ENCODE peak calls at places on chromosomes 4 and X, in six cellular contexts. One of them, this sample, is unnamed.

GRCh38 chrX:154599531-154599930 is 14.6 kb downstream of the CTAG1A start:
- DNase-seq in PC-3: no peak
- DNase-seq in GM12864: no peak
- DNase-seq in mucosa of descending colon: no peak
- DNase-seq in AG04450: no peak
- DNase-seq in naive thymus-derived CD4-positive, alpha-beta T cell: no peak
- DNase-seq in this sample: no peak

GRCh38 chrX:24334473-24334872 is 20.6 kb upstream of the SUPT20HL2 start:
- DNase-seq in GM12864: no peak
- DNase-seq in mucosa of descending colon: no peak
- DNase-seq in naive thymus-derived CD4-positive, alpha-beta T cell: no peak
- DNase-seq in AG04450: no peak
- DNase-seq in PC-3: no peak
- DNase-seq in this sample: no peak

GRCh38 chr4:54001558-54002365 is 62.6 kb downstream of the CHIC2 start:
- DNase-seq in naive thymus-derived CD4-positive, alpha-beta T cell: no peak
- DNase-seq in PC-3: no peak
- DNase-seq in GM12864: no peak
- DNase-seq in mucosa of descending colon: no peak
- DNase-seq in AG04450: no peak
- DNase-seq in this sample: no peak

GRCh38 chrX:93594780-93595179 is 78.6 kb downstream of the NAP1L3 start:
- DNase-seq in mucosa of descending colon: no peak
- DNase-seq in PC-3: no peak
- DNase-seq in AG04450: no peak
- DNase-seq in GM12864: no peak
- DNase-seq in naive thymus-derived CD4-positive, alpha-beta T cell: no peak
- DNase-seq in this sample: no peak

GRCh38 chr4:123587983-123588494 is 191.4 kb downstream of the SPRY1 start:
- DNase-seq in naive thymus-derived CD4-positive, alpha-beta T cell: no peak
- DNase-seq in AG04450: peak
- DNase-seq in GM12864: no peak
- DNase-seq in PC-3: peak
- DNase-seq in mucosa of descending colon: peak
- DNase-seq in this sample: peak

GRCh38 chr4:166091914-166092510 is 219.0 kb downstream of the TLL1 start:
- DNase-seq in GM12864: peak
- DNase-seq in AG04450: no peak
- DNase-seq in naive thymus-derived CD4-positive, alpha-beta T cell: no peak
- DNase-seq in PC-3: peak
- DNase-seq in mucosa of descending colon: peak
- DNase-seq in this sample: peak

GRCh38 chr4:30396772-30397475 is 323.2 kb upstream of the PCDH7 start:
- DNase-seq in AG04450: no peak
- DNase-seq in GM12864: no peak
- DNase-seq in mucosa of descending colon: no peak
- DNase-seq in naive thymus-derived CD4-positive, alpha-beta T cell: no peak
- DNase-seq in PC-3: peak
- DNase-seq in this sample: peak

GRCh38 chr4:145734576-145735329 is 54.8 kb downstream of the C4orf51 start:
- DNase-seq in naive thymus-derived CD4-positive, alpha-beta T cell: no peak
- DNase-seq in mucosa of descending colon: peak
- DNase-seq in AG04450: peak
- DNase-seq in PC-3: peak
- DNase-seq in GM12864: no peak
- DNase-seq in this sample: no peak

GRCh38 chrX:152656890-152657289 is 19.2 kb downstream of the GABRQ start:
- DNase-seq in AG04450: no peak
- DNase-seq in PC-3: no peak
- DNase-seq in GM12864: no peak
- DNase-seq in mucosa of descending colon: no peak
- DNase-seq in naive thymus-derived CD4-positive, alpha-beta T cell: no peak
- DNase-seq in this sample: no peak

GRCh38 chrX:39335447-39336235 is 534.4 kb downstream of the MID1IP1 start:
- DNase-seq in GM12864: no peak
- DNase-seq in AG04450: no peak
- DNase-seq in PC-3: no peak
- DNase-seq in mucosa of descending colon: peak
- DNase-seq in naive thymus-derived CD4-positive, alpha-beta T cell: no peak
- DNase-seq in this sample: no peak

GRCh38 chr4:122476745-122477144 is 20.2 kb upstream of the IL2 start:
- DNase-seq in AG04450: no peak
- DNase-seq in GM12864: no peak
- DNase-seq in naive thymus-derived CD4-positive, alpha-beta T cell: no peak
- DNase-seq in PC-3: no peak
- DNase-seq in mucosa of descending colon: no peak
- DNase-seq in this sample: no peak

GRCh38 chr4:137531951-137532868 is at the start of gene PCDH18:
- DNase-seq in GM12864: peak
- DNase-seq in mucosa of descending colon: peak
- DNase-seq in naive thymus-derived CD4-positive, alpha-beta T cell: no peak
- DNase-seq in AG04450: peak
- DNase-seq in PC-3: peak
- DNase-seq in this sample: no peak

GRCh38 chr4:122854860-122855259 is 28.2 kb downstream of the FGF2 start:
- DNase-seq in AG04450: no peak
- DNase-seq in GM12864: no peak
- DNase-seq in PC-3: no peak
- DNase-seq in mucosa of descending colon: no peak
- DNase-seq in naive thymus-derived CD4-positive, alpha-beta T cell: no peak
- DNase-seq in this sample: no peak

GRCh38 chrX:143669395-143669794 is 33.5 kb upstream of the SLITRK4 start:
- DNase-seq in AG04450: no peak
- DNase-seq in naive thymus-derived CD4-positive, alpha-beta T cell: no peak
- DNase-seq in mucosa of descending colon: no peak
- DNase-seq in PC-3: peak
- DNase-seq in GM12864: no peak
- DNase-seq in this sample: peak

GRCh38 chrX:130682990-130683389 is 220.0 kb downstream of the ENOX2 start:
- DNase-seq in naive thymus-derived CD4-positive, alpha-beta T cell: no peak
- DNase-seq in mucosa of descending colon: no peak
- DNase-seq in AG04450: no peak
- DNase-seq in GM12864: no peak
- DNase-seq in PC-3: peak
- DNase-seq in this sample: no peak

GRCh38 chr4:148043990-148044645 is 312.2 kb downstream of the ARHGAP10 start:
- DNase-seq in naive thymus-derived CD4-positive, alpha-beta T cell: no peak
- DNase-seq in PC-3: no peak
- DNase-seq in mucosa of descending colon: no peak
- DNase-seq in AG04450: no peak
- DNase-seq in GM12864: no peak
- DNase-seq in this sample: no peak

GRCh38 chr4:158094413-158095110 is 78.3 kb downstream of the GASK1B start:
- DNase-seq in naive thymus-derived CD4-positive, alpha-beta T cell: no peak
- DNase-seq in AG04450: peak
- DNase-seq in GM12864: no peak
- DNase-seq in PC-3: peak
- DNase-seq in mucosa of descending colon: no peak
- DNase-seq in this sample: no peak

GRCh38 chrX:17621566-17622270 is 115.6 kb upstream of the SCML1 start:
- DNase-seq in AG04450: no peak
- DNase-seq in PC-3: no peak
- DNase-seq in GM12864: no peak
- DNase-seq in naive thymus-derived CD4-positive, alpha-beta T cell: no peak
- DNase-seq in mucosa of descending colon: no peak
- DNase-seq in this sample: no peak

GRCh38 chr4:184386271-184386781 is 88.0 kb downstream of the IRF2 start:
- DNase-seq in GM12864: no peak
- DNase-seq in PC-3: no peak
- DNase-seq in mucosa of descending colon: peak
- DNase-seq in AG04450: no peak
- DNase-seq in naive thymus-derived CD4-positive, alpha-beta T cell: no peak
- DNase-seq in this sample: no peak

GRCh38 chr4:8666581-8666980 is 74.0 kb downstream of the CPZ start:
- DNase-seq in naive thymus-derived CD4-positive, alpha-beta T cell: no peak
- DNase-seq in PC-3: no peak
- DNase-seq in mucosa of descending colon: no peak
- DNase-seq in AG04450: no peak
- DNase-seq in GM12864: no peak
- DNase-seq in this sample: no peak

GRCh38 chrX:103919336-103919682 is 43.1 kb upstream of the TMSB15B start:
- DNase-seq in PC-3: peak
- DNase-seq in GM12864: peak
- DNase-seq in mucosa of descending colon: peak
- DNase-seq in naive thymus-derived CD4-positive, alpha-beta T cell: peak
- DNase-seq in AG04450: no peak
- DNase-seq in this sample: peak

GRCh38 chr4:185134176-185134869 is 8.7 kb upstream of the SLC25A4 start:
- DNase-seq in AG04450: peak
- DNase-seq in PC-3: peak
- DNase-seq in mucosa of descending colon: no peak
- DNase-seq in GM12864: no peak
- DNase-seq in naive thymus-derived CD4-positive, alpha-beta T cell: no peak
- DNase-seq in this sample: peak

GRCh38 chrX:138917781-138918180 is 206.3 kb upstream of the FGF13 start:
- DNase-seq in mucosa of descending colon: no peak
- DNase-seq in AG04450: no peak
- DNase-seq in PC-3: peak
- DNase-seq in GM12864: no peak
- DNase-seq in naive thymus-derived CD4-positive, alpha-beta T cell: no peak
- DNase-seq in this sample: no peak

GRCh38 chr4:26719954-26720552 is 136.2 kb downstream of the TBC1D19 start:
- DNase-seq in AG04450: no peak
- DNase-seq in naive thymus-derived CD4-positive, alpha-beta T cell: no peak
- DNase-seq in GM12864: no peak
- DNase-seq in PC-3: peak
- DNase-seq in mucosa of descending colon: no peak
- DNase-seq in this sample: peak

GRCh38 chr4:76095568-76095967 is 21.1 kb downstream of the ART3 start:
- DNase-seq in AG04450: no peak
- DNase-seq in PC-3: no peak
- DNase-seq in GM12864: no peak
- DNase-seq in mucosa of descending colon: no peak
- DNase-seq in naive thymus-derived CD4-positive, alpha-beta T cell: no peak
- DNase-seq in this sample: no peak

GRCh38 chr4:29336851-29337250 is 1383.3 kb upstream of the PCDH7 start:
- DNase-seq in mucosa of descending colon: no peak
- DNase-seq in naive thymus-derived CD4-positive, alpha-beta T cell: no peak
- DNase-seq in AG04450: no peak
- DNase-seq in PC-3: no peak
- DNase-seq in GM12864: no peak
- DNase-seq in this sample: no peak

GRCh38 chr4:12692815-12693214 is 791.3 kb downstream of the RAB28 start:
- DNase-seq in GM12864: no peak
- DNase-seq in naive thymus-derived CD4-positive, alpha-beta T cell: no peak
- DNase-seq in AG04450: no peak
- DNase-seq in PC-3: no peak
- DNase-seq in mucosa of descending colon: no peak
- DNase-seq in this sample: no peak

DNA sequence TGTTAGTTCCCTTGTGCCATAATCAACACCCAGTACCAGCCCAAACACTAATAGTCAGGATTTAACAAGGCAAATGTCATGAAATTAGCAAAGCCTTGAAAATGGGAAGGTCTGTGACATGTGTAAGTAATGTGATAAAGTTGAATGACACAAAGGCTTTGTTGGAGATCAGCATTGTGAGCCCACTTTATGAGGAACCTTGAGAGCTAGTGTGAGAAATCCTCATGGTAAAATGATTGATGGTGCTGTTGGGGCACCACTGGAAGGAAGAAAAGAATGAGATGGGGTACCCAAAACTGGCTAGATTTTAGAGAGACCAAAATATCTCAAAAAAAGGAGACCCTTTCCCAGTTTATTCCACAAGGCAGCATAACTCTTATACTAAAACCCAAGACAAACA is 3.3 kb upstream of the LIN54 start:
- DNase-seq in mucosa of descending colon: no peak
- DNase-seq in AG04450: no peak
- DNase-seq in naive thymus-derived CD4-positive, alpha-beta T cell: no peak
- DNase-seq in GM12864: no peak
- DNase-seq in PC-3: no peak
- DNase-seq in this sample: peak
- H3K4me3 ChIP-seq in mucosa of descending colon: no peak
- H3K4me3 ChIP-seq in AG04450: no peak
- H3K4me3 ChIP-seq in naive thymus-derived CD4-positive, alpha-beta T cell: no peak
- H3K4me3 ChIP-seq in GM12864: no peak
- H3K4me3 ChIP-seq in PC-3: peak
- H3K4me3 ChIP-seq in this sample: peak

DNA sequence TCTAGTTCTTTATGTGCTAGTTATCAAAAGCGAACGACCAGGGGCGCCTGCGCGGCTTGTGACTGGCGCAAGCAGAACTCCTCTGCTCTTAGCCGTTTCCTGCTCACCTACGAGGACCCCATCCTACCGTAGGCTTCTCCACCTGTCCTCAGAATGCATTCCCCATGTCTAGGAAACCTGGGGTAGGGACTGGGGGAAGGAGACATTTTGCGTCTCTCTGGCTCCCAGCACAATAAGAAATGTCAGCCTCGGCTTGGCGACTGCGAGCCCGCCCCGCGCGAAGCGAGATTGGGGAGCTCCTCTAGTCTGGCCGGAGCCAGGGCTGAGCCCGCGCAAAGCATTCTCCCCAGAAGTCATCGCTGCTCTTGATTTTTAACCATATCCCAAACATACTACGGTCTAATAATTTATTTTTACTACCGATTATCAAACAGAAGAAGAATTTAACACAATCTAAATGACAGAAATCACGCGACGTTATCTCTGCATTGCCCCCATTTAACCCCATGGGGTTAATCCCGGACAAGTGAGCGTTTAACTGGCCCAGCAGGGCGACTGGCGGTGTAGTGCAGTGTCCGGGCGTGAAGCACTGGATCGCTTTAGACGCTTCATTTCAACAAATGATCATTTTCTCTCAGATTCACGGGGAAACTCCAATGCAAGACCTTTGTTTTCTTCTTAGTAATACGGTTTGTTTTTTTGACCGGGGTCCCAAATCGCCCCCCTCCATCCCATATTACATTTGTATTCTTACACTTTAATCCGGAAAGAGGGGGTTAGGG is 7.9 kb upstream of the PITX2 start:
- DNase-seq in naive thymus-derived CD4-positive, alpha-beta T cell: no peak
- DNase-seq in PC-3: no peak
- DNase-seq in GM12864: no peak
- DNase-seq in AG04450: no peak
- DNase-seq in mucosa of descending colon: no peak
- DNase-seq in this sample: no peak
- H3K4me3 ChIP-seq in naive thymus-derived CD4-positive, alpha-beta T cell: no peak
- H3K4me3 ChIP-seq in PC-3: no peak
- H3K4me3 ChIP-seq in GM12864: no peak
- H3K4me3 ChIP-seq in AG04450: no peak
- H3K4me3 ChIP-seq in mucosa of descending colon: no peak
- H3K4me3 ChIP-seq in this sample: no peak

GRCh38 chr4:74097631-74098550 is 1.1 kb downstream of the CXCL2 start:
- DNase-seq in mucosa of descending colon: peak
- DNase-seq in AG04450: no peak
- DNase-seq in GM12864: no peak
- DNase-seq in PC-3: peak
- DNase-seq in naive thymus-derived CD4-positive, alpha-beta T cell: no peak
- DNase-seq in this sample: peak
- H3K4me3 ChIP-seq in mucosa of descending colon: no peak
- H3K4me3 ChIP-seq in AG04450: peak
- H3K4me3 ChIP-seq in GM12864: no peak
- H3K4me3 ChIP-seq in PC-3: peak
- H3K4me3 ChIP-seq in naive thymus-derived CD4-positive, alpha-beta T cell: no peak
- H3K4me3 ChIP-seq in this sample: peak

DNA sequence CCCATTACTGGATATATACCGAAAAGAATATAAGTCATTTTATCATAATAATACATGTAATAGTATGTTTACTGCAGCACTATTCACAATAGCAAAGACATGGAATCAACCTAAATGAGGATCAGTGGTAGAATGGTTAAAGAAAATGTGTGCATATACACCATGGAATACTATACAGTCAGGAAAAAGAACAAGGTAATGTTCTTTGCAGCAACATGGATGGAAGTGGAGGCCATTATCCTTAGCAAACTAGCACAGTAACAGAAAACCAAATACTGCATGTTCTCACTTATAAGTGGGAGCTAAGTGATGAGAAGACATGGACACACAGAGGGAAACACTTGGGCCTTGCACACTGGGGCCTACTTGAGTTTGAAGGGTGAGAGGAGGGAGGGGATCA is 207.4 kb upstream of the APOOL start:
- DNase-seq in mucosa of descending colon: no peak
- DNase-seq in GM12864: no peak
- DNase-seq in naive thymus-derived CD4-positive, alpha-beta T cell: no peak
- DNase-seq in PC-3: no peak
- DNase-seq in AG04450: no peak
- DNase-seq in this sample: no peak
- H3K4me3 ChIP-seq in mucosa of descending colon: no peak
- H3K4me3 ChIP-seq in GM12864: no peak
- H3K4me3 ChIP-seq in naive thymus-derived CD4-positive, alpha-beta T cell: no peak
- H3K4me3 ChIP-seq in PC-3: no peak
- H3K4me3 ChIP-seq in AG04450: no peak
- H3K4me3 ChIP-seq in this sample: no peak

This sample was measured in NB4.